ENCODE peak calls at places on chromosomes 3 and 15, in five cellular contexts. E is astrocyte, T is A549, A is caudate nucleus, L is tibial nerve. S is an unnamed sample.

GRCh38 chr15:39591896-39592315 is 11.0 kb downstream of the THBS1 start:
- DNase-seq in L (no peak), E (no peak), A (no peak), T (no peak), S (no peak)

GRCh38 chr3:149536429-149536828 is 61.9 kb downstream of the TM4SF4 start:
- DNase-seq in A (no peak), E (peak), L (no peak), T (no peak), S (no peak)

GRCh38 chr3:64422192-64422591 is 196.9 kb upstream of the PRICKLE2 start:
- DNase-seq in E (no peak), L (no peak), T (no peak), A (no peak), S (no peak)

GRCh38 chr3:197076446-197076845 is 46.8 kb upstream of the MELTF start:
- DNase-seq in T (no peak), A (no peak), L (no peak), E (no peak), S (no peak)

GRCh38 chr15:71538181-71538580 is 272.2 kb upstream of the NR2E3 start:
- DNase-seq in T (no peak), E (no peak), A (no peak), L (no peak), S (no peak)

GRCh38 chr15:99447497-99448371 is 118.0 kb upstream of the MEF2A start:
- DNase-seq in T (no peak), L (no peak), E (no peak), A (no peak), S (no peak)

GRCh38 chr3:60979861-60980739 is 271.2 kb downstream of the FHIT start:
- DNase-seq in L (no peak), A (no peak), T (no peak), E (peak), S (no peak)

GRCh38 chr3:73868688-73869315 is 244.1 kb upstream of the PDZRN3 start:
- DNase-seq in A (no peak), T (peak), E (peak), L (peak), S (peak)

GRCh38 chr3:31541102-31541501 is 8.4 kb downstream of the STT3B start:
- DNase-seq in E (no peak), A (no peak), T (no peak), L (no peak), S (no peak)

GRCh38 chr3:188439080-188439479 is 285.1 kb downstream of the LPP start:
- DNase-seq in T (no peak), L (no peak), A (no peak), E (no peak), S (no peak)

GRCh38 chr3:179512398-179512797 is 50.3 kb upstream of the ACTL6A start:
- DNase-seq in L (no peak), A (no peak), T (no peak), E (no peak), S (no peak)

GRCh38 chr3:50323614-50324199 is 1.2 kb upstream of the HYAL2 start:
- DNase-seq in A (no peak), L (no peak), T (no peak), E (no peak), S (no peak)

GRCh38 chr15:85667491-85668424 is 127.0 kb downstream of the KLHL25 start:
- DNase-seq in E (peak), T (peak), L (no peak), A (no peak), S (peak)

GRCh38 chr3:188230962-188231361 is 77.0 kb downstream of the LPP start:
- DNase-seq in A (no peak), L (no peak), E (peak), T (no peak), S (no peak)

GRCh38 chr3:81173514-81173913 is 587.9 kb downstream of the GBE1 start:
- DNase-seq in T (no peak), A (no peak), L (no peak), E (no peak), S (peak)

GRCh38 chr3:9793161-9793781 is 389 bp downstream of the ARPC4 start:
- DNase-seq in A (no peak), E (no peak), L (no peak), T (no peak), S (peak)

GRCh38 chr3:48528043-48528442 is 24.1 kb upstream of the SHISA5 start:
- DNase-seq in A (no peak), L (no peak), T (no peak), E (no peak), S (peak)

DNA sequence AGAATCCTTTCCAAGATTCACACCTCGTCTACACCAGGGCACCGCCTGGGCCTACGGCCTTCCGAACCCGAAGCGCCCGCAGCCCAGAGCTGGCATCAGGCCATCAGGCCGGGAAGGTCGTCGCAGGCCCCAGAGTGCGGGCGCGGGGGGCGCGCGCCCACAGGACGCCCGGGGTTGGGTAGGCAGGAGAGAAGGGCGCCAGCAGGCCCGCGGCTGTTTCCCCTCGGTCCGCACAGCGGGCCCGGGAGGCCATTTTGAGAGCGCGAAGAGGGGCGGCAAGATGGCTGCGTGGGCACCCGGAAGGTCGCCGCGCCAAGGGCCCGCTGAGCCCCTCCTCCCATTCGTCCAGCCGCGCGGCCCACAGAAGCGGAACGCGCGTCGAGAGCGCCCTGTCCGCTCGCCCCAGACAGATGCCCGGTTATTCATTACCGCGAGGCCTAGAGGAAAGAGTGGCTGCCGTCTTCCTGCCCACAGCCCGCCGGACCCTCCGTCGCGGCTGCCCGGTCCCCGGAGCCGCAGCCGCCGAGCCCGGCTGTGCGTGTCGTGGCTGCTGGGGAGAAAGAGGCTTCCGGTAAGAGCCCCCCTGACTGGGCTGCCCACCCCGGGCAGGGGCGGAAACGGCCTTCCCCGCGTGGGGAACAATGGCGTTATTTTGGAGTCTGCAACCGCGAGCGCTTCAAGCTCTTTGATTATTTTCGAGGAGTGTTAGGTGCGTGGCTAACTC is 44.2 kb upstream of the POLG start:
- DNase-seq in L (no peak), A (no peak), T (no peak), E (no peak), S (no peak)
- H3K27ac ChIP-seq in L (no peak), A (peak), T (no peak), E (no peak), S (peak)

GRCh38 chr3:44894485-44894884 is 20.1 kb downstream of the TGM4 start:
- DNase-seq in L (no peak), A (no peak), T (no peak), E (no peak), S (no peak)

GRCh38 chr3:44890258-44890657 is 15.8 kb downstream of the TGM4 start:
- DNase-seq in L (no peak), E (no peak), A (no peak), T (no peak), S (no peak)

GRCh38 chr3:44890852-44891251 is 16.4 kb downstream of the TGM4 start:
- DNase-seq in L (no peak), E (no peak), T (no peak), A (no peak), S (no peak)

GRCh38 chr3:44892689-44893088 is 18.3 kb downstream of the TGM4 start:
- DNase-seq in A (no peak), L (no peak), T (no peak), E (peak), S (no peak)

GRCh38 chr3:44893097-44893496 is 18.7 kb downstream of the TGM4 start:
- DNase-seq in E (peak), A (no peak), L (no peak), T (no peak), S (no peak)
- H3K27ac ChIP-seq in E (peak), A (no peak), L (no peak), T (peak), S (no peak)

DNA sequence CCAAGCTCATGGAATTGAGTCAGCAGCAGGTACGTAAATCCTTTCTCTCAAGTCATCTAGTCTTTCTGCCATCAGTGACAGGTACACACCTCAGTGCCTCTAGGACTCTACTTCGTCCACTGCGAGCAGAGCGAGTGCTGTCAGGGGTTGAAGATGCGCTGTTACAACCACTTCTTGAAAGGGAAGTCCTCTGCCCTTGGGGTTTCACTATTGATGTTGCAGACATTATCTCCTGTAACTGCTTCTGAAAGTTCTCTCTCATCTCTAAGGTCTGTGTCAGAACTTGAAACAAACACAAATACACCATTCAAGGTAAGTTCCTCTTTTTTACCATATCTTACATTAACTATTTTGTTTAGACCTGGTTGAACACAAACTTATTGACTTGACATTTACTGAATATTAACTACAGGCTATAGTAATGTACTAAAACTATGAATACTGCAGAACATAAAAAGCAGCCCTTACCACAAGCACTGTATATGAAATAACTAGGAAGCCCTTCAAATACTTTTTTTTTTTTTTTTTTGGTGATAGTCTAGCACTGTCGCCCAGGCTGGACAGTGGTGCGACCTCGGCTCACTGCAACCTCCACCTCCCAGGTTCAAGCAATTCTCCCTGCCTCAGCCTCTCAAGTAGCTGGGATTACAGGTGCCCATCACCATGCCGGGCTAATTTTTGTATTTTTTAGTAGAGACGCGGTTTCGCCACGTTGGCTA is 41.5 kb downstream of the TOPBP1 start:
- DNase-seq in L (no peak), A (no peak), E (no peak), T (no peak), S (no peak)
- H3K27ac ChIP-seq in L (no peak), A (no peak), E (no peak), T (no peak), S (no peak)

DNA sequence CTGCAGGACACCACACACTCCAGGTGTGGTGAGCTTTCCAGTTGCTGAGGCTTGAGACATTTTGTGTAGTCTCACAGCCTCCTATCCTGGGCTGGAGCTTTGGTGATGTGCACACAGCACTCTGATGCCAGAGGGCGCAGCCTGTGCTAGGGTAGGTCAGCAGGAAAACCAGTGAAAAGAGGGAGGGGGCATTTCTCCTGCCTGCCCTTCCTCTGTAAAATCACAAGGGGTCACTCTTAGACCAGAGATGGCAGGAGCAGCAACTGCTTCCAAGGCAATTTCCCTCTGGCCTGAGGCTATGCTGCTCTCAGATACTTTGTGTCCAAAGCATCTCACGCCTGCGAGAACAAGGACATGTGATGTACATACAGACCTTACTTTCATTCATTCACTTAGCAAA is 16.5 kb upstream of the MUSTN1 start:
- DNase-seq in E (no peak), A (no peak), L (no peak), T (peak), S (peak)
- H3K27ac ChIP-seq in E (no peak), A (no peak), L (no peak), T (no peak), S (no peak)

GRCh38 chr3:171077261-171077660 is 50.7 kb upstream of the SLC2A2 start:
- DNase-seq in T (no peak), A (no peak), L (no peak), E (no peak), S (no peak)
- H3K27ac ChIP-seq in T (no peak), A (no peak), L (no peak), E (no peak), S (no peak)

GRCh38 chr3:129100274-129100673 is 21.3 kb downstream of the RAB43 start:
- DNase-seq in T (no peak), E (no peak), A (no peak), L (no peak), S (no peak)
- H3K27ac ChIP-seq in T (no peak), E (no peak), A (no peak), L (no peak), S (no peak)

DNA sequence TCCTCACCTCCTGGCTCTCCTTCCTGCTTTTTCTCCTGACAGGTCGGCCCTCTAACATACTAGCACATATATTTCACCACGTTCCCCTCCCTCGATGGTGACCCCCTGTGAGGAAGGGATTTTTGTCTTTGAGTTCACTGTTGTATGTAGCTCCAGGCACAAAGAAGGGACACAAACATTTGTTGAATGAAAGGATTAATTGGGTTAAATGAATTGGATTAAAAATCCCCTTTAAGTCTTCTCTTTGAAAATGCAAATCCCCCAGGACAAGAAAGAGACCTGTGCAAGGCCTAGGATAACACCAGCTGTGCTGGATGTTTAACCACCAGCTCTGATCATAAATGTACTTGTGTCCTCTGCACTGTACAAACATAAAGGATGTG is 3.3 kb downstream of the CALML4 start:
- DNase-seq in L (no peak), E (no peak), T (no peak), A (no peak), S (no peak)
- H3K27ac ChIP-seq in L (no peak), E (no peak), T (no peak), A (no peak), S (no peak)